ENCODE peak calls at places on chromosome 1, in eight cellular contexts. One of them, this sample, is unnamed. For H3K4me1, the result is how much of the 10 kb centered on the place peaks cover.

GRCh38 chr1:232682248-232682647 is 52.3 kb upstream of the SIPA1L2 start:
- DNase-seq in uterus: no peak
- DNase-seq in spleen: no peak
- DNase-seq in adrenal gland: no peak
- DNase-seq in transverse colon: peak
- DNase-seq in prostate gland: no peak
- DNase-seq in thyroid gland: no peak
- DNase-seq in HCT116: no peak
- DNase-seq in this sample: peak

GRCh38 chr1:106978477-106979322 is 77.8 kb upstream of the PRMT6 start:
- DNase-seq in uterus: no peak
- DNase-seq in spleen: no peak
- DNase-seq in adrenal gland: no peak
- DNase-seq in transverse colon: no peak
- DNase-seq in prostate gland: peak
- DNase-seq in thyroid gland: no peak
- DNase-seq in HCT116: no peak
- DNase-seq in this sample: no peak

GRCh38 chr1:232988572-232989040 is 38.2 kb downstream of the NTPCR start:
- DNase-seq in uterus: no peak
- DNase-seq in spleen: no peak
- DNase-seq in adrenal gland: no peak
- DNase-seq in transverse colon: no peak
- DNase-seq in prostate gland: no peak
- DNase-seq in thyroid gland: no peak
- DNase-seq in HCT116: no peak
- DNase-seq in this sample: no peak

GRCh38 chr1:222734740-222735139 is 2.3 kb upstream of the FAM177B start:
- DNase-seq in uterus: no peak
- DNase-seq in spleen: no peak
- DNase-seq in adrenal gland: no peak
- DNase-seq in transverse colon: no peak
- DNase-seq in prostate gland: no peak
- DNase-seq in thyroid gland: no peak
- DNase-seq in HCT116: no peak
- DNase-seq in this sample: no peak

GRCh38 chr1:235074335-235075120 is 54.1 kb downstream of the TOMM20 start:
- DNase-seq in uterus: peak
- DNase-seq in spleen: peak
- DNase-seq in adrenal gland: no peak
- DNase-seq in transverse colon: peak
- DNase-seq in prostate gland: peak
- DNase-seq in thyroid gland: peak
- DNase-seq in HCT116: no peak
- DNase-seq in this sample: peak

GRCh38 chr1:107795994-107796393 is 169.0 kb downstream of the VAV3 start:
- DNase-seq in uterus: no peak
- DNase-seq in spleen: no peak
- DNase-seq in adrenal gland: no peak
- DNase-seq in transverse colon: no peak
- DNase-seq in prostate gland: no peak
- DNase-seq in thyroid gland: no peak
- DNase-seq in HCT116: no peak
- DNase-seq in this sample: no peak

GRCh38 chr1:244011251-244011650 is 39.8 kb upstream of the ZBTB18 start:
- DNase-seq in uterus: no peak
- DNase-seq in spleen: no peak
- DNase-seq in adrenal gland: no peak
- DNase-seq in transverse colon: no peak
- DNase-seq in prostate gland: no peak
- DNase-seq in thyroid gland: no peak
- DNase-seq in HCT116: no peak
- DNase-seq in this sample: no peak

GRCh38 chr1:77265180-77265579 is 16.6 kb upstream of the AK5 start:
- DNase-seq in uterus: no peak
- DNase-seq in spleen: no peak
- DNase-seq in adrenal gland: no peak
- DNase-seq in transverse colon: no peak
- DNase-seq in prostate gland: no peak
- DNase-seq in thyroid gland: no peak
- DNase-seq in HCT116: no peak
- DNase-seq in this sample: no peak

GRCh38 chr1:242426271-242426905 is 98.1 kb downstream of the PLD5 start:
- DNase-seq in uterus: no peak
- DNase-seq in spleen: no peak
- DNase-seq in adrenal gland: no peak
- DNase-seq in transverse colon: no peak
- DNase-seq in prostate gland: no peak
- DNase-seq in thyroid gland: no peak
- DNase-seq in HCT116: no peak
- DNase-seq in this sample: no peak

GRCh38 chr1:176880954-176881595 is 283.4 kb downstream of the ASTN1 start:
- DNase-seq in uterus: peak
- DNase-seq in spleen: no peak
- DNase-seq in adrenal gland: peak
- DNase-seq in transverse colon: peak
- DNase-seq in prostate gland: peak
- DNase-seq in thyroid gland: peak
- DNase-seq in HCT116: peak
- DNase-seq in this sample: peak

GRCh38 chr1:29698033-29698432 is 461.7 kb downstream of the PTPRU start:
- DNase-seq in uterus: no peak
- DNase-seq in spleen: no peak
- DNase-seq in adrenal gland: no peak
- DNase-seq in transverse colon: no peak
- DNase-seq in prostate gland: no peak
- DNase-seq in thyroid gland: peak
- DNase-seq in HCT116: peak
- DNase-seq in this sample: peak

GRCh38 chr1:111882537-111882936 is 106.9 kb downstream of the KCND3 start:
- DNase-seq in uterus: no peak
- DNase-seq in spleen: no peak
- DNase-seq in adrenal gland: no peak
- DNase-seq in transverse colon: no peak
- DNase-seq in prostate gland: no peak
- DNase-seq in thyroid gland: no peak
- DNase-seq in HCT116: no peak
- DNase-seq in this sample: no peak

GRCh38 chr1:67687649-67688048 is 2.6 kb downstream of the GADD45A start:
- DNase-seq in uterus: no peak
- DNase-seq in spleen: no peak
- DNase-seq in adrenal gland: no peak
- DNase-seq in transverse colon: no peak
- DNase-seq in prostate gland: no peak
- DNase-seq in thyroid gland: peak
- DNase-seq in HCT116: no peak
- DNase-seq in this sample: no peak

GRCh38 chr1:119987689-119988088 is 81.8 kb downstream of the NOTCH2 start:
- DNase-seq in uterus: no peak
- DNase-seq in spleen: no peak
- DNase-seq in adrenal gland: no peak
- DNase-seq in transverse colon: no peak
- DNase-seq in prostate gland: no peak
- DNase-seq in thyroid gland: no peak
- DNase-seq in HCT116: no peak
- DNase-seq in this sample: no peak

GRCh38 chr1:154777151-154777550 is 92.9 kb downstream of the KCNN3 start:
- DNase-seq in uterus: no peak
- DNase-seq in spleen: peak
- DNase-seq in adrenal gland: no peak
- DNase-seq in transverse colon: no peak
- DNase-seq in prostate gland: no peak
- DNase-seq in thyroid gland: no peak
- DNase-seq in HCT116: no peak
- DNase-seq in this sample: no peak

GRCh38 chr1:243754348-243754747 is 95.7 kb downstream of the AKT3 start:
- DNase-seq in uterus: no peak
- DNase-seq in spleen: no peak
- DNase-seq in adrenal gland: no peak
- DNase-seq in transverse colon: no peak
- DNase-seq in prostate gland: no peak
- DNase-seq in thyroid gland: no peak
- DNase-seq in HCT116: no peak
- DNase-seq in this sample: no peak

GRCh38 chr1:232305020-232305419 is 324.9 kb downstream of the SIPA1L2 start:
- DNase-seq in uterus: no peak
- DNase-seq in spleen: no peak
- DNase-seq in adrenal gland: no peak
- DNase-seq in transverse colon: peak
- DNase-seq in prostate gland: no peak
- DNase-seq in thyroid gland: peak
- DNase-seq in HCT116: no peak
- DNase-seq in this sample: peak

GRCh38 chr1:36913016-36913415 is 121.3 kb downstream of the GRIK3 start:
- DNase-seq in uterus: no peak
- DNase-seq in spleen: no peak
- DNase-seq in adrenal gland: no peak
- DNase-seq in transverse colon: no peak
- DNase-seq in prostate gland: no peak
- DNase-seq in thyroid gland: no peak
- DNase-seq in HCT116: no peak
- DNase-seq in this sample: no peak

GRCh38 chr1:236663934-236664333 is 22.4 kb upstream of the ACTN2 start:
- DNase-seq in uterus: no peak
- DNase-seq in spleen: no peak
- DNase-seq in adrenal gland: no peak
- DNase-seq in transverse colon: no peak
- DNase-seq in prostate gland: no peak
- DNase-seq in thyroid gland: no peak
- DNase-seq in HCT116: no peak
- DNase-seq in this sample: no peak

GRCh38 chr1:59879556-59879955 is 47.0 kb downstream of the CYP2J2 start:
- DNase-seq in uterus: no peak
- DNase-seq in spleen: no peak
- DNase-seq in adrenal gland: peak
- DNase-seq in transverse colon: peak
- DNase-seq in prostate gland: peak
- DNase-seq in thyroid gland: peak
- DNase-seq in HCT116: peak
- DNase-seq in this sample: peak

GRCh38 chr1:167555971-167556714 is 2.6 kb upstream of the CREG1 start:
- DNase-seq in uterus: peak
- DNase-seq in spleen: peak
- DNase-seq in adrenal gland: peak
- DNase-seq in transverse colon: peak
- DNase-seq in prostate gland: peak
- DNase-seq in thyroid gland: peak
- DNase-seq in HCT116: peak
- DNase-seq in this sample: peak

GRCh38 chr1:117049857-117050256 is 10.3 kb upstream of the TTF2 start:
- DNase-seq in uterus: no peak
- DNase-seq in spleen: no peak
- DNase-seq in adrenal gland: no peak
- DNase-seq in transverse colon: no peak
- DNase-seq in prostate gland: no peak
- DNase-seq in thyroid gland: no peak
- DNase-seq in HCT116: no peak
- DNase-seq in this sample: no peak

GRCh38 chr1:26010800-26011199 is 10.8 kb upstream of the EXTL1 start:
- DNase-seq in uterus: no peak
- DNase-seq in spleen: peak
- DNase-seq in adrenal gland: no peak
- DNase-seq in transverse colon: no peak
- DNase-seq in prostate gland: no peak
- DNase-seq in thyroid gland: peak
- DNase-seq in HCT116: no peak
- DNase-seq in this sample: no peak

GRCh38 chr1:94038511-94038910 is 82.4 kb downstream of the ABCA4 start:
- DNase-seq in uterus: peak
- DNase-seq in spleen: no peak
- DNase-seq in adrenal gland: no peak
- DNase-seq in transverse colon: no peak
- DNase-seq in prostate gland: no peak
- DNase-seq in thyroid gland: no peak
- DNase-seq in HCT116: no peak
- DNase-seq in this sample: no peak
- H3K27ac ChIP-seq in uterus: no peak
- H3K27ac ChIP-seq in spleen: no peak
- H3K27ac ChIP-seq in adrenal gland: no peak
- H3K27ac ChIP-seq in transverse colon: no peak
- H3K27ac ChIP-seq in prostate gland: peak
- H3K27ac ChIP-seq in thyroid gland: no peak
- H3K27ac ChIP-seq in HCT116: no peak
- H3K27ac ChIP-seq in this sample: no peak

GRCh38 chr1:153535664-153536585 is at the start of gene S100A6:
- DNase-seq in uterus: peak
- DNase-seq in spleen: peak
- DNase-seq in adrenal gland: peak
- DNase-seq in transverse colon: peak
- DNase-seq in prostate gland: peak
- DNase-seq in thyroid gland: peak
- DNase-seq in HCT116: peak
- DNase-seq in this sample: peak
- TF ChIP-seq POLR2A in uterus: peak
- TF ChIP-seq POLR2A in spleen: peak
- TF ChIP-seq POLR2A in adrenal gland: peak
- TF ChIP-seq POLR2A in transverse colon: peak
- TF ChIP-seq POLR2A in prostate gland: peak
- TF ChIP-seq POLR2A in thyroid gland: peak
- TF ChIP-seq POLR2A in HCT116: peak
- TF ChIP-seq POLR2A in this sample: peak

GRCh38 chr1:229058111-229058551 is 212.8 kb upstream of the RAB4A start:
- DNase-seq in uterus: no peak
- DNase-seq in spleen: no peak
- DNase-seq in adrenal gland: no peak
- DNase-seq in transverse colon: no peak
- DNase-seq in prostate gland: peak
- DNase-seq in thyroid gland: peak
- DNase-seq in HCT116: no peak
- DNase-seq in this sample: peak
- H3K4me1 ChIP-seq in uterus: under half
- H3K4me1 ChIP-seq in spleen: half or more
- H3K4me1 ChIP-seq in adrenal gland: under half
- H3K4me1 ChIP-seq in transverse colon: under half
- H3K4me1 ChIP-seq in prostate gland: under half
- H3K4me1 ChIP-seq in thyroid gland: under half
- H3K4me1 ChIP-seq in HCT116: under half
- H3K4me1 ChIP-seq in this sample: under half

DNA sequence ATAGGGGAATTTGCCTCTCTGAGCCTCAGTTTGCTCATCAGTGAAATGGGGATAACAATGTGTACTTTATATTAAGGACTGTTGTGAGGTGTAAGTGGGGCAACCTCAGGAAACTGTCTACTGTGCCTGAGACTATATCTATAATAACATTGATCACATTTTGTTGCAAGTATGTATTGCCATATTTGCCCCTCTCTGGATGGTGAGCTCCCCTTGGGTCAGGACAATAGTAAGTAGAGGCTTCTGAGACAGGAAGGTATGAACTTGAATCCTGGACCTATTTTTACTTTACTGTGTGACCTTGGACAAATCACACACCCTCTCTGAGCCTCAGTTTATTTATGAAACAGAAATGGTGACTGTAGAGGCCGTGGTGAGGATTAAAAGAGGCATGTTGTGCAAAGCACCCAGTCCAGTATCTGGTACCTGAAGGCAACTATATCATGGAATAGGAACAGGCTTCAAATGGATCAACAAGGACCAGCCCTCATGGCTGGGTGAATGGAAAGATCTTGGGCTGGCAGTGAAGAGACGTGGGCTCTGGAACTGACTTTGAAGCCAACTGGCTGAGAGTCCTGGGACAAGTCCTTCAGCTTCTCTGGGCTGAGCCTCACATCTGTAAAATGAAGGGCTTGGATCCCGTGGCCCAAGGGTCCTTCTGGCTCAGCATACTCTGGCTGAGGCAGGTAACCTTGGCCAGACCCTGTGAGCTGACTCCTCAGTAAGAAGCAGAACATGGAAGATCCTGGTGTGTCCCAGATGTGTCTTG is 35.0 kb upstream of the ID3 start:
- DNase-seq in uterus: no peak
- DNase-seq in spleen: no peak
- DNase-seq in adrenal gland: no peak
- DNase-seq in transverse colon: no peak
- DNase-seq in prostate gland: no peak
- DNase-seq in thyroid gland: no peak
- DNase-seq in HCT116: no peak
- DNase-seq in this sample: no peak
- H3K27ac ChIP-seq in uterus: no peak
- H3K27ac ChIP-seq in spleen: no peak
- H3K27ac ChIP-seq in adrenal gland: no peak
- H3K27ac ChIP-seq in transverse colon: no peak
- H3K27ac ChIP-seq in prostate gland: no peak
- H3K27ac ChIP-seq in thyroid gland: no peak
- H3K27ac ChIP-seq in HCT116: no peak
- H3K27ac ChIP-seq in this sample: peak

This sample was measured in body of pancreas.